ENCODE peak calls at places on chromosomes 3 and 15, in four cellular contexts. B is dorsolateral prefrontal cortex, C is tibial nerve, T is left ventricle myocardium inferior. Z is an unnamed sample.

GRCh38 chr3:168545591-168545990 is 449.9 kb upstream of the GOLIM4 start:
- DNase-seq in B (no peak), C (no peak), T (peak; percentile 45), Z (no peak)

GRCh38 chr15:34620122-34620521 is 36.7 kb upstream of the GOLGA8B start:
- DNase-seq in B (no peak), C (no peak), T (no peak), Z (no peak)

GRCh38 chr3:59559721-59560514 is 510.1 kb upstream of the CFAP20DC start:
- DNase-seq in B (no peak), C (no peak), T (no peak), Z (no peak)

GRCh38 chr3:193400304-193400703 is 21.8 kb upstream of the ATP13A5 start:
- DNase-seq in B (peak; percentile 38), C (no peak), T (no peak), Z (no peak)

GRCh38 chr3:100256724-100257123 is 4.1 kb upstream of the TBC1D23 start:
- DNase-seq in B (no peak), C (no peak), T (no peak), Z (no peak)

GRCh38 chr15:31032959-31033358 is 41.5 kb upstream of the MTMR10 start:
- DNase-seq in B (no peak), C (no peak), T (no peak), Z (no peak)

GRCh38 chr3:172513488-172513887 is 9.7 kb downstream of the TNFSF10 start:
- DNase-seq in B (no peak), C (no peak), T (no peak), Z (no peak)

GRCh38 chr3:29683306-29683993 is 402.6 kb downstream of the RBMS3 start:
- DNase-seq in B (no peak), C (no peak), T (no peak), Z (no peak)

GRCh38 chr3:6989608-6990291 is 128.8 kb downstream of the GRM7 start:
- DNase-seq in B (no peak), C (no peak), T (no peak), Z (no peak)

GRCh38 chr3:20072422-20072821 is 32.2 kb downstream of the KAT2B start:
- DNase-seq in B (peak; percentile 66), C (no peak), T (no peak), Z (no peak)

GRCh38 chr15:101578443-101578894 is 73.7 kb downstream of the TM2D3 start:
- DNase-seq in B (peak; percentile 72), C (no peak), T (peak; percentile 44), Z (peak; percentile 63)

GRCh38 chr3:130539005-130539404 is 22.0 kb downstream of the COL6A6 start:
- DNase-seq in B (peak; percentile 38), C (peak; percentile 13), T (no peak), Z (peak; percentile 37)

GRCh38 chr15:39172380-39173281 is 408.2 kb upstream of the THBS1 start:
- DNase-seq in B (peak; percentile 48), C (no peak), T (peak; percentile 15), Z (no peak)

GRCh38 chr15:63308947-63309346 is 31.5 kb downstream of the APH1B start:
- DNase-seq in B (no peak), C (no peak), T (no peak), Z (no peak)

GRCh38 chr3:126186749-126187148 is 6.4 kb upstream of the ALDH1L1 start:
- DNase-seq in B (no peak), C (no peak), T (no peak), Z (no peak)

GRCh38 chr15:80906159-80906775 is 83.4 kb downstream of the MESD start:
- DNase-seq in B (no peak), C (no peak), T (no peak), Z (no peak)

GRCh38 chr3:43727930-43728329 is 37.2 kb downstream of the ABHD5 start:
- DNase-seq in B (no peak), C (no peak), T (no peak), Z (no peak)

GRCh38 chr3:45785626-45786150 is 10.6 kb downstream of the SLC6A20 start:
- DNase-seq in B (no peak), C (no peak), T (no peak), Z (peak; percentile 10)

GRCh38 chr3:184710870-184711365 is 946 bp downstream of the MAGEF1 start:
- DNase-seq in B (no peak), C (no peak), T (no peak), Z (peak; percentile 33)

GRCh38 chr3:144018776-144019175 is 47.2 kb downstream of the DIPK2A start:
- DNase-seq in B (no peak), C (no peak), T (no peak), Z (no peak)

GRCh38 chr15:85116066-85116465 is 134.4 kb downstream of the PDE8A start:
- DNase-seq in B (no peak), C (no peak), T (no peak), Z (no peak)
- H3K27ac ChIP-seq in B (peak overlapping the region; percentile 97), C (no peak overlapping the region), T (no peak overlapping the region), Z (no peak overlapping the region)

GRCh38 chr3:139564290-139564861 is 24.8 kb upstream of the RBP1 start:
- DNase-seq in B (no peak), C (no peak), T (no peak), Z (no peak)
- TF ChIP-seq CTCF in B (no peak), C (no peak), T (peak; percentile 34), Z (no peak)

DNA sequence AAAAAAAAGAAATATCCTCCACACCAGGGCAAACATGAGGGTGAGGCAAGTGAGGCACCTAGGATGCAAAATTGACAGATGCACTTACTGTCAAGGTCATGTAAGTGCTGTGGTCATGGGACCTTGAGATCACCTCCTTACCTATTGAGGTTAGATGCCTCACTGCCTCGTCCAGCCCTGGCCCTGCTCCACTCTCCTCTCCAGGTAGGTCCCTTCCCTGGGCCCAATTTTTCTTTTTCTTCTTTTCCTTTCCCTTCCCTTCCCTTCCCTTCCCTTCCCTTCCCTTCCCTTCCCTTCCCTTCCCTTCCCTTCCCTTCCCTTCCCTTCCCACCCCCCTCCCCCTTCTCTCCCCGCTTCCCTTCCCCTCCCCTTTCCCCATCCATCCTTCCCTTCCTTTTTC is 71.1 kb upstream of the DLG1 start:
- DNase-seq in B (no peak), C (no peak), T (no peak), Z (no peak)
- H3K27ac ChIP-seq in B (peak overlapping the region; percentile 93), C (no peak overlapping the region), T (no peak overlapping the region), Z (no peak overlapping the region)

GRCh38 chr15:90886291-90886614 is 1.9 kb downstream of the FES start:
- DNase-seq in B (no peak), C (no peak), T (no peak), Z (no peak)
- TF ChIP-seq CTCF in B (peak; percentile 3), C (peak; percentile 10), T (no peak), Z (no peak)

GRCh38 chr15:75449585-75450306 is 1.7 kb downstream of the SIN3A start:
- DNase-seq in B (no peak), C (no peak), T (no peak), Z (peak; percentile 43)
- H3K27ac ChIP-seq in B (peak overlapping the region; percentile 93), C (no peak overlapping the region), T (peak overlapping the region; percentile 97), Z (peak overlapping the region; percentile 95)